ENCODE peak calls at places on chromosomes 13 and 19, in eight cellular contexts. F is activated CD8-positive, alpha-beta T cell treated with anti-CD3 and anti-CD28 coated beads for 36 hours; S is stomach; A is Jurkat, Clone E6-1; Y is kidney epithelial cell; W is HT1080; C is AG09319; H is stimulated activated CD4-positive, alpha-beta T cell treated with anti-CD3 and anti-CD28 coated beads, TNF-alpha, amount 100 ng/mL, for 24 hours. X is an unnamed sample.

GRCh38 chr13:75839418-75839817 is 203.3 kb downstream of the LMO7 start:
- DNase-seq in A (peak), W (no peak), Y (no peak), H (no peak), C (no peak), F (no peak), S (no peak), X (no peak)

GRCh38 chr19:56712609-56713008 is 41.1 kb upstream of the ZNF835 start:
- DNase-seq in F (no peak), S (no peak), A (no peak), W (no peak), Y (no peak), C (no peak), H (no peak), X (no peak)

GRCh38 chr13:94305033-94305432 is 174.4 kb downstream of the DCT start:
- DNase-seq in S (no peak), H (no peak), Y (no peak), A (no peak), C (no peak), W (no peak), F (no peak), X (no peak)

GRCh38 chr13:103547914-103548313 is 481.7 kb upstream of the SLC10A2 start:
- DNase-seq in H (no peak), Y (no peak), S (no peak), A (no peak), C (no peak), W (no peak), F (no peak), X (no peak)

GRCh38 chr19:5749505-5749904 is 29.1 kb downstream of the CATSPERD start:
- DNase-seq in H (no peak), F (no peak), S (no peak), A (no peak), C (no peak), W (no peak), Y (no peak), X (no peak)

GRCh38 chr13:41802684-41803554 is 158.0 kb downstream of the VWA8 start:
- DNase-seq in Y (peak), A (no peak), W (peak), C (no peak), H (peak), S (no peak), F (peak), X (peak)

GRCh38 chr19:41421314-41421713 is 5.9 kb downstream of the B3GNT8 start:
- DNase-seq in W (no peak), C (no peak), A (no peak), F (no peak), H (no peak), Y (no peak), S (no peak), X (no peak)

GRCh38 chr13:68697551-68697950 is 1410.1 kb upstream of the ATXN8OS start:
- DNase-seq in S (no peak), A (no peak), H (no peak), C (no peak), Y (peak), W (peak), F (no peak), X (no peak)

GRCh38 chr19:18469245-18470107 is 31.5 kb upstream of the ISYNA1 start:
- DNase-seq in W (peak), F (peak), Y (peak), H (peak), C (no peak), S (peak), A (peak), X (peak)

GRCh38 chr13:97307544-97307881 is 85.4 kb downstream of the MBNL2 start:
- DNase-seq in A (no peak), S (no peak), W (no peak), F (no peak), C (no peak), Y (no peak), H (no peak), X (no peak)

GRCh38 chr19:1970003-1970805 is 29.2 kb downstream of the CSNK1G2 start:
- DNase-seq in F (no peak), A (no peak), C (no peak), Y (no peak), S (no peak), H (no peak), W (peak), X (no peak)

GRCh38 chr19:38229585-38230073 is 5.6 kb upstream of the DPF1 start:
- DNase-seq in A (peak), W (peak), H (peak), C (peak), Y (no peak), S (peak), F (peak), X (peak)

GRCh38 chr13:73943137-73943964 is 190.9 kb downstream of the KLF12 start:
- DNase-seq in S (no peak), W (no peak), H (no peak), A (no peak), Y (no peak), C (no peak), F (no peak), X (no peak)

GRCh38 chr19:49780861-49781260 is 14.1 kb downstream of the AP2A1 start:
- DNase-seq in S (no peak), F (no peak), W (no peak), Y (no peak), C (no peak), H (no peak), A (no peak), X (no peak)

GRCh38 chr13:30696278-30697176 is 38.8 kb upstream of the ALOX5AP start:
- DNase-seq in S (no peak), Y (no peak), F (peak), H (no peak), W (peak), C (no peak), A (peak), X (no peak)

GRCh38 chr19:7904074-7905020 is 670 bp downstream of the MAP2K7 start:
- DNase-seq in A (no peak), W (no peak), C (no peak), Y (no peak), S (no peak), F (peak), H (peak), X (no peak)

GRCh38 chr13:33168326-33168960 is 117.1 kb downstream of the STARD13 start:
- DNase-seq in H (no peak), W (no peak), F (no peak), C (no peak), Y (no peak), A (no peak), S (no peak), X (no peak)

GRCh38 chr19:29978139-29978538 is 36.1 kb downstream of the URI1 start:
- DNase-seq in S (no peak), Y (no peak), C (no peak), F (peak), W (no peak), A (no peak), H (no peak), X (no peak)

GRCh38 chr13:33789067-33789606 is 28.8 kb upstream of the RFC3 start:
- DNase-seq in A (no peak), S (no peak), C (no peak), H (no peak), W (no peak), F (no peak), Y (no peak), X (no peak)

GRCh38 chr19:55467236-55468053 is 2.9 kb upstream of the C19orf85 start:
- DNase-seq in W (peak), S (peak), A (no peak), F (peak), C (peak), H (peak), Y (no peak), X (peak)

GRCh38 chr19:3516675-3517207 is 10.6 kb downstream of the FZR1 start:
- DNase-seq in F (peak), S (peak), W (no peak), A (peak), C (no peak), H (no peak), Y (no peak), X (no peak)

GRCh38 chr19:50377051-50377441 is 789 bp downstream of the NR1H2 start:
- DNase-seq in W (no peak), F (peak), C (no peak), A (no peak), H (peak), S (peak), Y (no peak), X (no peak)

GRCh38 chr19:51689751-51690358 is 3.3 kb upstream of the SPACA6 start:
- DNase-seq in H (no peak), A (no peak), W (no peak), F (no peak), Y (no peak), C (no peak), S (no peak), X (peak)

X was measured in trophoblast cell.